ENCODE peak calls at places on chromosomes 16 and 17, in four cellular contexts. G is choroid plexus epithelial cell, Y is HEK293T, S is C1 segment of cervical spinal cord. M is an unnamed sample.

GRCh38 chr17:79983456-79983855 is 52.2 kb downstream of the TBC1D16 start:
- DNase-seq in Y (no peak), G (no peak), S (no peak), M (no peak)

GRCh38 chr17:3879181-3879580 is 13.7 kb downstream of the CAMKK1 start:
- DNase-seq in S (no peak), Y (no peak), G (peak), M (no peak)

GRCh38 chr16:4936991-4937781 is at the start of gene PPL:
- DNase-seq in S (no peak), Y (no peak), G (no peak), M (peak)

GRCh38 chr17:83195330-83196087 is 116.1 kb downstream of the METRNL start:
- DNase-seq in G (no peak), S (no peak), Y (no peak), M (no peak)

GRCh38 chr17:8922451-8922850 is 43.1 kb downstream of the PIK3R5 start:
- DNase-seq in S (no peak), Y (no peak), G (peak), M (no peak)

GRCh38 chr17:74484066-74484465 is 17.6 kb downstream of the CD300A start:
- DNase-seq in G (no peak), Y (no peak), S (no peak), M (peak)

GRCh38 chr17:67879662-67880061 is 54.4 kb downstream of the BPTF start:
- DNase-seq in G (no peak), S (no peak), Y (no peak), M (no peak)

GRCh38 chr16:65524997-65525396 is 403.1 kb upstream of the CDH11 start:
- DNase-seq in S (no peak), Y (no peak), G (peak), M (no peak)

GRCh38 chr16:23398987-23399805 is 53.8 kb downstream of the COG7 start:
- DNase-seq in G (no peak), S (no peak), Y (no peak), M (no peak)

GRCh38 chr17:2125013-2125535 is 70.2 kb downstream of the HIC1 start:
- DNase-seq in S (no peak), G (peak), Y (no peak), M (no peak)

GRCh38 chr16:76176616-76177015 is 100.6 kb upstream of the CNTNAP4 start:
- DNase-seq in Y (no peak), G (no peak), S (no peak), M (no peak)

GRCh38 chr16:13961099-13961811 is 41.3 kb downstream of the ERCC4 start:
- DNase-seq in S (no peak), Y (peak), G (peak), M (no peak)

GRCh38 chr16:12002447-12003006 is 26.0 kb downstream of the SNX29 start:
- DNase-seq in G (peak), Y (no peak), S (peak), M (no peak)

GRCh38 chr17:81401727-81402529 is 6.7 kb downstream of the BAHCC1 start:
- DNase-seq in S (no peak), G (peak), Y (peak), M (peak)

GRCh38 chr17:66807182-66807581 is 27.7 kb upstream of the CACNG5 start:
- DNase-seq in G (no peak), S (no peak), Y (no peak), M (no peak)

GRCh38 chr17:75531724-75532090 is 6.2 kb downstream of the LLGL2 start:
- DNase-seq in S (no peak), G (no peak), Y (no peak), M (no peak)

GRCh38 chr16:87586201-87586782 is 16.0 kb upstream of the JPH3 start:
- DNase-seq in G (peak), Y (no peak), S (no peak), M (no peak)

GRCh38 chr17:63798572-63799113 is 24.7 kb downstream of the DDX42 start:
- DNase-seq in S (no peak), G (no peak), Y (no peak), M (no peak)

GRCh38 chr17:82463391-82463790 is 4.8 kb downstream of the NARF start:
- DNase-seq in Y (no peak), S (no peak), G (no peak), M (no peak)

GRCh38 chr16:49857423-49858181 is 1.7 kb upstream of the ZNF423 start:
- DNase-seq in G (peak), Y (peak), S (no peak), M (peak)

M was measured in GM10248.